ENCODE peak calls at places on chromosome 21, in eight cellular contexts. L, B, U, D, W, V, Q and E are unnamed samples.

GRCh38 chr21:40185208-40185607 is 318.0 kb downstream of the PCP4 start:
- DNase-seq in L (no peak), B (no peak), U (no peak), D (no peak), W (no peak), V (no peak), Q (no peak), E (no peak)

GRCh38 chr21:36700961-36701911 is 2.3 kb downstream of the SIM2 start:
- DNase-seq in L (no peak), B (no peak), U (no peak), D (no peak), W (peak), V (no peak), Q (no peak), E (no peak)

GRCh38 chr21:44710756-44711326 is 531 bp downstream of the TSPEAR start:
- DNase-seq in L (no peak), B (no peak), U (no peak), D (no peak), W (no peak), V (peak), Q (no peak), E (peak)

GRCh38 chr21:40118527-40118926 is 251.3 kb downstream of the PCP4 start:
- DNase-seq in L (no peak), B (no peak), U (no peak), D (no peak), W (peak), V (no peak), Q (no peak), E (peak)

GRCh38 chr21:44884059-44884458 is 10.6 kb upstream of the PTTG1IP start:
- DNase-seq in L (no peak), B (no peak), U (no peak), D (no peak), W (no peak), V (peak), Q (no peak), E (no peak)

GRCh38 chr21:34630536-34631143 is 15.7 kb upstream of the RCAN1 start:
- DNase-seq in L (peak), B (peak), U (peak), D (no peak), W (peak), V (no peak), Q (no peak), E (no peak)

GRCh38 chr21:36696390-36696639 is 2.6 kb upstream of the SIM2 start:
- DNase-seq in L (no peak), B (no peak), U (no peak), D (no peak), W (no peak), V (no peak), Q (no peak), E (no peak)

GRCh38 chr21:44878053-44878982 is 4.8 kb upstream of the PTTG1IP start:
- DNase-seq in L (no peak), B (no peak), U (no peak), D (no peak), W (peak), V (no peak), Q (no peak), E (no peak)

GRCh38 chr21:18529253-18529652 is 125.7 kb upstream of the TMPRSS15 start:
- DNase-seq in L (no peak), B (peak), U (no peak), D (no peak), W (peak), V (no peak), Q (no peak), E (peak)

GRCh38 chr21:34679056-34679455 is 10.3 kb downstream of the CLIC6 start:
- DNase-seq in L (no peak), B (no peak), U (no peak), D (no peak), W (no peak), V (no peak), Q (no peak), E (no peak)

GRCh38 chr21:17712887-17713286 is 100.2 kb upstream of the BTG3 start:
- DNase-seq in L (no peak), B (no peak), U (no peak), D (no peak), W (no peak), V (no peak), Q (no peak), E (no peak)

GRCh38 chr21:16496594-16496993 is 766.8 kb downstream of the USP25 start:
- DNase-seq in L (no peak), B (no peak), U (no peak), D (no peak), W (no peak), V (no peak), Q (no peak), E (no peak)

GRCh38 chr21:44303490-44303981 is 3.7 kb downstream of the PFKL start:
- DNase-seq in L (no peak), B (no peak), U (no peak), D (no peak), W (no peak), V (no peak), Q (no peak), E (no peak)

GRCh38 chr21:35923971-35924370 is 136.4 kb downstream of the SETD4 start:
- DNase-seq in L (no peak), B (no peak), U (no peak), D (no peak), W (no peak), V (no peak), Q (no peak), E (no peak)

GRCh38 chr21:15445327-15445726 is 284.5 kb upstream of the USP25 start:
- DNase-seq in L (no peak), B (no peak), U (no peak), D (no peak), W (no peak), V (no peak), Q (no peak), E (no peak)

GRCh38 chr21:15928196-15928595 is 198.4 kb downstream of the USP25 start:
- DNase-seq in L (no peak), B (no peak), U (no peak), D (no peak), W (no peak), V (no peak), Q (no peak), E (no peak)

GRCh38 chr21:14995695-14996490 is 68.9 kb downstream of the NRIP1 start:
- DNase-seq in L (no peak), B (no peak), U (no peak), D (no peak), W (peak), V (no peak), Q (no peak), E (no peak)

GRCh38 chr21:34915364-34915834 is 133.7 kb downstream of the RUNX1 start:
- DNase-seq in L (no peak), B (no peak), U (no peak), D (no peak), W (peak), V (no peak), Q (no peak), E (no peak)

GRCh38 chr21:40809673-40810072 is 37.3 kb downstream of the DSCAM start:
- DNase-seq in L (no peak), B (no peak), U (no peak), D (no peak), W (no peak), V (no peak), Q (no peak), E (no peak)

GRCh38 chr21:44513389-44514217 is 26.4 kb downstream of the KRTAP10-1 start:
- DNase-seq in L (no peak), B (no peak), U (no peak), D (no peak), W (peak), V (no peak), Q (no peak), E (no peak)

GRCh38 chr21:40186036-40186435 is 318.8 kb downstream of the PCP4 start:
- DNase-seq in L (no peak), B (no peak), U (no peak), D (no peak), W (no peak), V (no peak), Q (no peak), E (no peak)

GRCh38 chr21:14773777-14774345 is 227.7 kb upstream of the SAMSN1 start:
- DNase-seq in L (no peak), B (peak), U (peak), D (no peak), W (peak), V (peak), Q (peak), E (peak)

GRCh38 chr21:45011911-45012660 is 62.3 kb upstream of the ADARB1 start:
- DNase-seq in L (peak), B (peak), U (peak), D (no peak), W (peak), V (peak), Q (no peak), E (peak)

GRCh38 chr21:17451364-17451869 is 61.4 kb upstream of the CXADR start:
- DNase-seq in L (peak), B (peak), U (no peak), D (no peak), W (peak), V (no peak), Q (no peak), E (peak)

GRCh38 chr21:29264721-29265120 is 34.0 kb upstream of the BACH1 start:
- DNase-seq in L (no peak), B (no peak), U (no peak), D (no peak), W (no peak), V (no peak), Q (no peak), E (no peak)

GRCh38 chr21:20645344-20645743 is 352.9 kb upstream of the NCAM2 start:
- DNase-seq in L (no peak), B (no peak), U (no peak), D (no peak), W (no peak), V (no peak), Q (no peak), E (no peak)

GRCh38 chr21:36104306-36105300 is 30.3 kb upstream of the CBR3 start:
- DNase-seq in L (no peak), B (peak), U (peak), D (peak), W (peak), V (no peak), Q (no peak), E (no peak)

GRCh38 chr21:35236090-35236489 is 187.0 kb upstream of the RUNX1 start:
- DNase-seq in L (no peak), B (no peak), U (no peak), D (no peak), W (no peak), V (no peak), Q (no peak), E (no peak)

DNA sequence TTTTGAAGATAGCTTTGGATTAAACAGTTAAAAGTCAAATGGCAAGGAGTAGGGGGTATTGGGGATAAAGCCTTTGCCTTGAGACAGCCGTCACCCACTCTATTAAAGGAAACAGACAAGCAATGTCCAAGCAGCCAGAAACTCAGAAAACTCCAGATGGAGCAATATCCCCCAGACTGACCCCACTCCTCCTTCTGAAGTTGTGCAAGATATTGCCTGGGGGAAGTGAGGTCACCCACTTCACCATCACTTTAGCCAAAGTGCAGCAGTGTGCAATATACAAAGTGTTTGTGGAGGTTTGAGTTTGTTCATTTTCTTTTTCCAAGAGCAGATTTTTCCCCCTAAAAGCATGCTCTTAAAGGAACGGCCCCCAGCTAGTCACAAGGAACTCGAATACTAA is 125.1 kb downstream of the ETS2 start:
- DNase-seq in L (no peak), B (no peak), U (no peak), D (no peak), W (no peak), V (peak), Q (no peak), E (no peak)
- H3K27ac ChIP-seq in L (no peak), B (no peak), U (no peak), D (no peak), W (no peak), V (no peak), Q (no peak), E (no peak)

GRCh38 chr21:33360871-33361602 is 36.3 kb downstream of the IFNAR1 start:
- DNase-seq in L (peak), B (peak), U (no peak), D (peak), W (peak), V (peak), Q (peak), E (peak)
- H3K27ac ChIP-seq in L (peak), B (peak), U (no peak), D (peak), W (peak), V (peak), Q (peak), E (no peak)

GRCh38 chr21:42094811-42095210 is 23.7 kb downstream of the UMODL1 start:
- DNase-seq in L (no peak), B (no peak), U (no peak), D (no peak), W (peak), V (no peak), Q (no peak), E (no peak)

GRCh38 chr21:42095581-42095980 is 24.5 kb downstream of the UMODL1 start:
- DNase-seq in L (no peak), B (no peak), U (no peak), D (no peak), W (no peak), V (no peak), Q (no peak), E (no peak)

GRCh38 chr21:42097274-42097673 is 26.2 kb downstream of the UMODL1 start:
- DNase-seq in L (no peak), B (no peak), U (no peak), D (no peak), W (no peak), V (no peak), Q (no peak), E (no peak)

GRCh38 chr21:42097860-42098259 is 26.7 kb downstream of the UMODL1 start:
- DNase-seq in L (peak), B (peak), U (peak), D (no peak), W (peak), V (no peak), Q (no peak), E (peak)

GRCh38 chr21:42096593-42096992 is 25.5 kb downstream of the UMODL1 start:
- DNase-seq in L (no peak), B (no peak), U (no peak), D (no peak), W (no peak), V (no peak), Q (no peak), E (no peak)
- H3K27ac ChIP-seq in L (peak), B (peak), U (no peak), D (peak), W (peak), V (no peak), Q (no peak), E (no peak)

GRCh38 chr21:38306407-38306806 is 49.6 kb downstream of the KCNJ15 start:
- DNase-seq in L (no peak), B (peak), U (no peak), D (no peak), W (peak), V (no peak), Q (no peak), E (peak)

GRCh38 chr21:38306833-38307232 is 50.0 kb downstream of the KCNJ15 start:
- DNase-seq in L (no peak), B (peak), U (no peak), D (no peak), W (no peak), V (no peak), Q (no peak), E (no peak)

GRCh38 chr21:38310619-38311018 is 53.8 kb downstream of the KCNJ15 start:
- DNase-seq in L (no peak), B (no peak), U (no peak), D (no peak), W (no peak), V (no peak), Q (no peak), E (no peak)

GRCh38 chr21:38308785-38309119 is 52.0 kb downstream of the KCNJ15 start:
- DNase-seq in L (no peak), B (no peak), U (no peak), D (no peak), W (no peak), V (no peak), Q (no peak), E (no peak)

GRCh38 chr21:38308010-38308784 is 51.4 kb downstream of the KCNJ15 start:
- DNase-seq in L (no peak), B (no peak), U (no peak), D (no peak), W (no peak), V (no peak), Q (no peak), E (no peak)
- H3K27ac ChIP-seq in L (peak), B (peak), U (no peak), D (no peak), W (no peak), V (no peak), Q (no peak), E (no peak)

GRCh38 chr21:26170471-26171309 is at the start of gene APP:
- DNase-seq in L (peak), B (peak), U (peak), D (peak), W (peak), V (peak), Q (peak), E (peak)
- H3K27ac ChIP-seq in L (peak), B (peak), U (peak), D (peak), W (peak), V (peak), Q (peak), E (peak)

GRCh38 chr21:31176725-31177124 is 138.4 kb upstream of the KRTAP19-8 start:
- DNase-seq in L (no peak), B (no peak), U (no peak), D (no peak), W (no peak), V (no peak), Q (no peak), E (no peak)

GRCh38 chr21:31180256-31181088 is 142.2 kb upstream of the KRTAP19-8 start:
- DNase-seq in L (peak), B (peak), U (peak), D (no peak), W (peak), V (no peak), Q (no peak), E (peak)

GRCh38 chr21:31172328-31172727 is 134.1 kb upstream of the KRTAP19-8 start:
- DNase-seq in L (no peak), B (no peak), U (no peak), D (no peak), W (no peak), V (no peak), Q (no peak), E (no peak)

GRCh38 chr21:31173881-31174555 is 135.7 kb upstream of the KRTAP19-8 start:
- DNase-seq in L (no peak), B (no peak), U (no peak), D (no peak), W (no peak), V (no peak), Q (no peak), E (no peak)

DNA sequence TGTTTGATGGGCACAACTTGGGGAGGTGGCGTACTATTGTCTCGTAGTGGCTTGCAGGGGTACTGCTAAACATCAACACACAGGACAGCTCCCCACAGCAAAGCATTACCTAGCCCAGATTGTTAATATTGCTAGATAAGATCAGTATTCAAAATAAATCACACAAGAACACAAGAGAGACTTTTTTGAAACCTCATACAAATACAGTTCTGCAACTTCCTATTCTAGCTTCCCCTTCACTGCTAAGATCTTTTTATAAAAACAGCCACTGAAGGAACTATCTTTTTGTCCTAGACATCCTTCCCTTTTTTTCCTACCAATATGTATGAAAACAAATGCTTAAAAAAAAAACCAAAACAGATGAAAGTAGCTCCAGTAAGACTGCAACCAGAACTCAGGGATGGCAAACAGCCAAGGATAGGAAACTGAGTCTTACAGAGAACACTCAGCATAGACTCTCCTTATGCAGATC is 137.8 kb upstream of the KRTAP19-8 start:
- DNase-seq in L (no peak), B (no peak), U (no peak), D (no peak), W (no peak), V (no peak), Q (no peak), E (no peak)
- H3K27ac ChIP-seq in L (no peak), B (no peak), U (no peak), D (peak), W (no peak), V (no peak), Q (peak), E (no peak)

DNA sequence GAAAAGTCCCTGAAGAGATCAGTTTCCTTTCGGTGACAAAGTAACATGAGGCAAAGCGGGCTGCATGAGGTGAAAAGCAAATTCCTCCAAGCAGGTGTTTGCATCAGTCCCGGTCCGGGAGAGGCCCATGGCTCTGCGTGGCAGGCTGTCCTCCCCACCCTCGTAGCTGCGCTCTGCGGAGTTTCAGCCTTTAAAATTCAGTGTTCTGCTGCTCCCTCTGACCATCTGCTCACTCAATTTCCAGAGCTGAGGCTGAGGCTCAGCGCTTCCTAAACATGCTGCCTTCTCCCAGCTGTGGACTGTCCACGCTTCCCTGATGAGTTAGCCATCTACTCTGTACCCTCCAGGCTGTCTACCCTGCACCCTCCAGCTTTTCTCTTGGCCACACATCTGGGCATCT is 87.7 kb downstream of the KCNJ6 start:
- DNase-seq in L (no peak), B (no peak), U (no peak), D (no peak), W (no peak), V (no peak), Q (no peak), E (no peak)
- H3K27ac ChIP-seq in L (peak), B (no peak), U (no peak), D (peak), W (no peak), V (no peak), Q (no peak), E (no peak)

DNA sequence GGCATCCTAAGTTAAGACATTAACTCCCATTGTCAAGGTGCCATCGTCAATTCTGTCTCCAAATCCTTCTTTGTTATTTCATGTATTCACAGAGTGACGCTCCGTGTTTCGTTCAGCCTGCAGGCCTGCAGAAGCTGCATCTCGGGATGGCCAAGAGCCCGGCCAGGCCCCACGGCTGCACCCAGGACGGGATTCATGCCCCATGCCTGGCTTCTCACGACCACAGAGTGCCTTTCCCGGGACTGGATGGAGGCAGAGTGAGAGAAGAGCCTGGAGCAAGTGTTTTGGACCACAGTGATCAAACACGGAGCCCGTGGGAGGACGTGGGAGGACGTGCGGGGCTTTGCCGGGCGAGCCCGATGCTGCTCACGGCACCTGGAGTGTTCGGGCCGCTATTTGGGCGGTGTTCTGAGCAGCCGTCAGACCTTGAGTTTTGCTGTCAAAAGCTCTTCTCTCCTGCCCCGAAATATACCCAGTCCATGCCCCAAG is 56.8 kb downstream of the COL6A1 start:
- DNase-seq in L (no peak), B (no peak), U (no peak), D (no peak), W (no peak), V (no peak), Q (no peak), E (no peak)
- H3K27ac ChIP-seq in L (no peak), B (peak), U (no peak), D (no peak), W (no peak), V (peak), Q (no peak), E (no peak)

GRCh38 chr21:38761531-38761930 is 44.2 kb upstream of the ETS2 start:
- DNase-seq in L (no peak), B (no peak), U (no peak), D (no peak), W (no peak), V (no peak), Q (no peak), E (no peak)
- H3K27ac ChIP-seq in L (no peak), B (no peak), U (no peak), D (peak), W (no peak), V (peak), Q (no peak), E (no peak)